ENCODE peak calls at places on chromosomes 13 and 19, in nine cellular contexts. U is K562, J is adrenal gland, N is heart right ventricle, E is brain microvascular endothelial cell, I is AG09319, K is activated B cell treated with CpG ODN at 0.5 μM for 24 hours, L is AG09309, Q is heart left ventricle. S is an unnamed sample.

GRCh38 chr13:50222569-50223332 is 207.5 kb downstream of the KCNRG start:
- DNase-seq in U (no peak), J (peak; percentile 60), N (peak; percentile 37), E (peak; percentile 83), I (no peak), K (no peak), L (peak; percentile 88), Q (peak; percentile 85), S (no peak)

GRCh38 chr19:7862413-7862951 is 11.7 kb downstream of the PRR36 start:
- DNase-seq in U (peak; percentile 98), J (peak; percentile 88), N (peak; percentile 43), E (peak; percentile 40), I (no peak), K (no peak), L (no peak), Q (peak; percentile 35), S (peak; percentile 98)

GRCh38 chr13:107568181-107568580 is 647.2 kb downstream of the LIG4 start:
- DNase-seq in U (no peak), J (no peak), N (no peak), E (no peak), I (no peak), K (no peak), L (no peak), Q (no peak), S (no peak)

GRCh38 chr13:74128171-74128767 is 5.9 kb downstream of the KLF12 start:
- DNase-seq in U (no peak), J (no peak), N (no peak), E (peak; percentile 71), I (no peak), K (no peak), L (no peak), Q (no peak), S (no peak)

GRCh38 chr19:2791876-2792275 is 6.6 kb downstream of the THOP1 start:
- DNase-seq in U (no peak), J (no peak), N (no peak), E (no peak), I (no peak), K (no peak), L (no peak), Q (no peak), S (no peak)

GRCh38 chr19:18433039-18433691 is 4.8 kb downstream of the ISYNA1 start:
- DNase-seq in U (peak; percentile 54), J (no peak), N (no peak), E (no peak), I (no peak), K (peak; percentile 67), L (no peak), Q (no peak), S (peak; percentile 73)

GRCh38 chr13:43816401-43816889 is 29.7 kb upstream of the ENOX1 start:
- DNase-seq in U (no peak), J (no peak), N (no peak), E (no peak), I (no peak), K (no peak), L (no peak), Q (no peak), S (no peak)

GRCh38 chr13:21022694-21023325 is 38.6 kb downstream of the LATS2 start:
- DNase-seq in U (peak; percentile 11), J (peak; percentile 21), N (no peak), E (no peak), I (no peak), K (no peak), L (no peak), Q (peak; percentile 20), S (no peak)

GRCh38 chr13:32829676-32830091 is 186.5 kb upstream of the KL start:
- DNase-seq in U (no peak), J (no peak), N (no peak), E (peak; percentile 65), I (no peak), K (no peak), L (no peak), Q (no peak), S (no peak)

GRCh38 chr13:78976696-78977095 is 317.7 kb upstream of the OBI1 start:
- DNase-seq in U (no peak), J (no peak), N (no peak), E (no peak), I (no peak), K (no peak), L (no peak), Q (no peak), S (no peak)

GRCh38 chr19:16917401-16917800 is 28.6 kb downstream of the F2RL3 start:
- DNase-seq in U (no peak), J (no peak), N (no peak), E (no peak), I (no peak), K (no peak), L (no peak), Q (no peak), S (no peak)

GRCh38 chr19:39310558-39311311 is 9.9 kb downstream of the LRFN1 start:
- DNase-seq in U (peak; percentile 90), J (no peak), N (no peak), E (no peak), I (no peak), K (no peak), L (no peak), Q (no peak), S (no peak)

GRCh38 chr13:90839061-90839460 is 508.4 kb upstream of the MIR17HG start:
- DNase-seq in U (no peak), J (no peak), N (no peak), E (no peak), I (no peak), K (no peak), L (no peak), Q (no peak), S (no peak)

GRCh38 chr13:94988654-94989053 is 276.3 kb upstream of the SOX21 start:
- DNase-seq in U (no peak), J (no peak), N (no peak), E (no peak), I (no peak), K (no peak), L (no peak), Q (no peak), S (no peak)

GRCh38 chr19:46471116-46471733 is at the start of gene PNMA8A:
- DNase-seq in U (peak; percentile 92), J (peak; percentile 91), N (peak; percentile 65), E (peak; percentile 63), I (no peak), K (no peak), L (no peak), Q (peak; percentile 90), S (no peak)

GRCh38 chr19:30693179-30693578 is 321.0 kb downstream of the ZNF536 start:
- DNase-seq in U (no peak), J (no peak), N (no peak), E (no peak), I (no peak), K (no peak), L (no peak), Q (no peak), S (no peak)

GRCh38 chr13:28819748-28820098 is 416 bp upstream of the MTUS2 start:
- DNase-seq in U (peak; percentile 76), J (peak; percentile 45), N (peak; percentile 44), E (no peak), I (no peak), K (peak; percentile 26), L (no peak), Q (peak; percentile 71), S (peak; percentile 87)

DNA sequence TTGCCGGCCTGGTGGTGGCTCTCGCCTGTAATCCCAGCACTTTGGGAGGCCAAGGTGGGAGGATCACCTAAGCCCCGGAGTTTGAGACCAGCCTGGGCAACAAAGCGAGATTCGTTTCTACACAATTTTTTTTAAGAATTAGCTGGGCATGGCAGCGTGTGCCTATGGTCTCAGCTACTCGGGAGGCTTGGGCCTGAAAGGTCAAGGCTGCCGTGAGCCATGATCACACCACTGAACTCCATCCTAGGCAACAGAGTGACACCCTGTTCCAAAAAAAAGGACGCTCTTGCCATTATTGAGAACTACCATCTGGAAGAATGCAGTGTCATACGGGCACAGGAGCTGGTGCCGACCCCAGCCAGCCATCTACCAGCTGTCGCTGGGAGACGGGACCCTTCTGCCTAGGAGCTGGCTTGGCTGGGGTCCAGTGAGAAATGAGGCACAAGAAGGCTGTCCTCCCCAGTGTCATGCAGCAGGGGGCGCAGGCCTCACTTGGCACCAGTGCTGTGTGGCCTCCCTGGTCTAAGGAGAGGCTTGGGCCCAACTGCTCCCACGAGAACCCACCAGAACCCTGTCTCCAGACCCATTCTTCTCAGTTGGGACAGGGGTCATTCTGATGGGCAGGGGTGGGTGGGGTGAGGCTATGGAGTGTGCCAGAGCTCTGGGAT is 12.2 kb upstream of the RELB start:
- DNase-seq in U (peak; percentile 67), J (peak; percentile 79), N (peak; percentile 60), E (peak; percentile 68), I (peak; percentile 14), K (peak; percentile 57), L (peak; percentile 2), Q (peak; percentile 55), S (peak; percentile 88)
- TF ChIP-seq CTCF in U (peak; percentile 82), J (peak; percentile 65), N (peak; percentile 62), E (peak; percentile 83), I (peak; percentile 64), K (no peak), L (peak; percentile 71), Q (no peak), S (peak; percentile 83)

GRCh38 chr19:57244513-57244912 is 4.1 kb downstream of the ZNF805 start:
- DNase-seq in U (no peak), J (no peak), N (no peak), E (no peak), I (no peak), K (no peak), L (no peak), Q (no peak), S (no peak)
- TF ChIP-seq CTCF in U (no peak), J (no peak), N (no peak), E (no peak), I (no peak), K (no peak), L (no peak), Q (no peak), S (no peak)

DNA sequence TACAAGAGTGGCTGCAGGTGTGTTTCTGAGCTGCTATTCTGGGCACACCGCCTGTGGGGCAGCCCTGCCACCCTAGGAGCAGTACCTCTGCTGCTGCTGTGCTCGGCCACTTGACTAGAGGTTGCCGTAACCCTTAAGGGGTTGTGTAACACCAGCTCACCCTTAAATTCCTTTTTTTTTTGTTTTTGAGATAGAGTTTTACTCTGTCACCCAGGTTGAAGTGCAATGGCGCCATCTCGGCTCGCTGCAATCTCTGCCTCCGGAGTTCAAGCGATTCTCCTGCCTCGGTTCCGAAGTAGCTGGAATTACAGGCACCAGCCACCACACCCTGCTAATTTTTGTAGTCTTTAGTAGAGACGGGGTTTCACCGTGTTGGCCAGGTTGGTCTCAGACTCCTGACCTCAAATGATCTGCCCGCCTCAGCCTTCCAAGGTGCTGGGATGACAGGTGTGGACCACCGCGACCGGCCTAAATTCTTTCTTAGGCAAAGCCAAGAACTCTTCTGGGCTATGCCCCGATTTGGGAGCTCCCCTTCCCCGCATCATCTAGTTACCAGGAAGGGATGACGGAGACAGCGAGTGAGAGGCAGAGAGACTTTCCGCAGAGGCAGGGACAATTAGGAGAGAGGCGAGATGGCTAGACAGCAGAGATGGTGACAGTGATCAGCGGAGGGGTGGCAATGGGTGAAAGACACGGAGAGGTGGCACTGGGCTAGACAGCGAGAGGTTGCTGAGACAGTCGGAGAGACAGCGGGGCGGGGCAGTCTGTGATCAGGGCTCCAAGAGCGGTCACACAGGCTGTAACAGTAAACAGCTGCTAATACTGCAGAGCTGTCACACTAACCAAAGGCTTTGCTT is 4.4 kb upstream of the LILRA5 start:
- DNase-seq in U (no peak), J (no peak), N (no peak), E (no peak), I (no peak), K (no peak), L (no peak), Q (no peak), S (no peak)
- TF ChIP-seq CTCF in U (no peak), J (no peak), N (no peak), E (no peak), I (no peak), K (no peak), L (no peak), Q (no peak), S (no peak)

GRCh38 chr13:110073982-110074381 is 233.0 kb downstream of the COL4A1 start:
- DNase-seq in U (no peak), J (no peak), N (no peak), E (no peak), I (no peak), K (no peak), L (no peak), Q (no peak), S (no peak)
- TF ChIP-seq CTCF in U (no peak), J (no peak), N (no peak), E (peak; percentile 31), I (no peak), K (no peak), L (no peak), Q (no peak), S (no peak)